ENCODE peak calls at places on chromosomes 16 and 17, in four cellular contexts. J, D, L and P are unnamed samples.

GRCh38 chr17:51764387-51764971 is 394.0 kb downstream of the CA10 start:
- DNase-seq in L (peak), J (peak), D (no peak), P (peak)

GRCh38 chr17:80791758-80792284 is 199.8 kb upstream of the CHMP6 start:
- DNase-seq in L (no peak), J (peak), D (no peak), P (no peak)

GRCh38 chr17:64969046-64969501 is 49.8 kb upstream of the LRRC37A3 start:
- DNase-seq in D (no peak), J (no peak), L (no peak), P (no peak)

GRCh38 chr16:77669057-77669456 is 53.3 kb upstream of the NUDT7 start:
- DNase-seq in J (no peak), D (no peak), L (no peak), P (no peak)

GRCh38 chr16:50010212-50010611 is 14.8 kb upstream of the CNEP1R1 start:
- DNase-seq in L (no peak), J (no peak), D (no peak), P (no peak)

GRCh38 chr17:79933863-79934652 is 94.8 kb upstream of the CBX4 start:
- DNase-seq in D (peak), J (no peak), L (no peak), P (no peak)

GRCh38 chr17:7191571-7192270 is 12.6 kb upstream of the ASGR1 start:
- DNase-seq in L (peak), D (peak), J (no peak), P (peak)

GRCh38 chr16:66946974-66947301 is 11.6 kb downstream of the CES2 start:
- DNase-seq in L (no peak), J (no peak), D (no peak), P (no peak)

GRCh38 chr17:61251939-61252865 is 147.4 kb upstream of the TBX2 start:
- DNase-seq in L (no peak), J (peak), D (peak), P (no peak)

GRCh38 chr17:28041844-28042656 is 427 bp upstream of the NLK start:
- DNase-seq in D (no peak), J (no peak), L (no peak), P (no peak)

GRCh38 chr17:17044846-17045561 is 2.7 kb downstream of the MPRIP start:
- DNase-seq in D (no peak), J (peak), L (no peak), P (peak)

GRCh38 chr17:75764711-75765421 is at the start of gene GALK1:
- DNase-seq in J (peak), L (peak), D (peak), P (peak)

GRCh38 chr17:62064029-62064790 is 868 bp downstream of the MED13 start:
- DNase-seq in L (no peak), J (no peak), D (no peak), P (no peak)

GRCh38 chr17:44134752-44135568 is 6.8 kb upstream of the HROB start:
- DNase-seq in D (no peak), L (no peak), J (no peak), P (no peak)

GRCh38 chr16:61555718-61556441 is 480.4 kb downstream of the CDH8 start:
- DNase-seq in D (no peak), L (no peak), J (no peak), P (no peak)

GRCh38 chr16:54355251-54355650 is 68.7 kb upstream of the IRX3 start:
- DNase-seq in D (no peak), L (no peak), J (peak), P (no peak)

GRCh38 chr16:14015948-14016347 is 55.2 kb upstream of the MRTFB start:
- DNase-seq in L (no peak), J (peak), D (peak), P (no peak)

GRCh38 chr17:74472890-74473289 is 6.5 kb downstream of the CD300A start:
- DNase-seq in J (no peak), L (no peak), D (no peak), P (no peak)

GRCh38 chr16:19881028-19881427 is 3.6 kb downstream of the GPRC5B start:
- DNase-seq in L (no peak), D (no peak), J (no peak), P (no peak)

GRCh38 chr17:82283208-82283749 is 9.8 kb upstream of the CSNK1D start:
- DNase-seq in D (no peak), J (peak), L (no peak), P (no peak)

DNA sequence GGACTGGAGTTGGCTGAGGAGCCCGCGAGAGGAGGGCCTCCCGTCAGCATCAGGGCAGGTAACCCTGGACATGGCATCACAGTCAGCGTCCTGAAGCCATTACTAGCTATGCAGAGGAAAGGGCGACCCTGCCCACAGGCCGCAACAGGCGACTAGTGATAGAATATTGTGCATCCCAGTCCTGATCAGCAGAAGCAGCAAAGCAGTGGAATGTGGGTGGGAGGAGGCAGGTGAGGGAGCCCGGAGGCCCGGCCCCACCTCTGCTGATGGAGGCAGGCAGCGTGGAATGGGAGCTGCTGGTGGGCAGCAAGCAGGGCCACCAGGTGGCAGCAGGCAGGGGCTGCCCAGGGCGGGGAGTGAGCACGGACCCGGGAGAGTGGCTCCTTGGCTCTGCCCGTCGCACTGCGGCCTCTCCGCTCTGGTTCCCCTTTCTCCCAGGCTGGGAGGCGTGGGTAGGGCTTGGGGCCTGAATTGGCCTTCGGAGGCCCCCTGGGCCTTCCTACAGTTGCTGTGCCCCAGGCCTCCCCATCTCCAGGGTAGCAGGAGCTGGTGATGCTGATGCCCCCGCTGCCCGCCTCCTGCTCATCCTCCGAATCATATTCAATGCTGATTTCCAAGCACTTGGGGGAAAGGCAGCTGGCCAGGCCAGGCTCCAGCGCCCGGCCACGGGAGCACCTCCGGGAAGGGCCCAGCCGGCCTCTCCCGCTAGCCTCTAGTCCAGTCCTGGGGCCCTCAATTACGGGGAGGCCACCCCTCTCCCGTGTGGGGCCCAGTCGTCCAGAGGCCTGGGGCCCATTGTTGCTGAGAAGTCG is 20.2 kb downstream of the TSPOAP1 start:
- DNase-seq in D (no peak), L (no peak), J (no peak), P (no peak)
- TF ChIP-seq CTCF in D (peak), L (peak), J (peak), P (peak)

GRCh38 chr16:87190288-87191240 is 126.6 kb downstream of the C16orf95 start:
- DNase-seq in J (no peak), D (no peak), L (no peak), P (no peak)
- TF ChIP-seq CTCF in J (peak), D (no peak), L (peak), P (no peak)

GRCh38 chr16:68493412-68494070 is 45.2 kb upstream of the SMPD3 start:
- DNase-seq in D (no peak), J (no peak), L (no peak), P (no peak)
- TF ChIP-seq CTCF in D (no peak), J (no peak), L (no peak), P (no peak)

DNA sequence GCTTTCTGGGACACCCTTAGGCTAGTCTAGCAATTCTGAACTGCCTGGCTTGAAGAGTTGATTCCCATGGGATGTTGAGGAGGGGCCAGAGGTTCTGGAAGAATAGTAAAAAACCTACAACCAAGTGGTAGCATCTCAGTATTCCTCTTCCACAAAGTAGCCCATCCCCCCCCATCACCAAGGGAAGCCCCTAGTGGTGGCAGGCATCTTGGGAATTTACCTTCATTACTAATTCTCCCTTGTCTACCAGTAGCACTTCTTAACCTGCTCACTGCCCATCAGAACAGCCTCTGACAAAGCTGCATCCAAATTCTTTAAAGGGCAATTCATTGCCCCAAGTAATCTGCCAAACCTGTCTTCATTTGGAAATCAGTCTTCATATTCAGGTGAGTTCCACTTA is 12.8 kb upstream of the RAB11FIP4 start:
- DNase-seq in D (no peak), J (no peak), L (no peak), P (no peak)
- TF ChIP-seq CTCF in D (no peak), J (peak), L (peak), P (no peak)

DNA sequence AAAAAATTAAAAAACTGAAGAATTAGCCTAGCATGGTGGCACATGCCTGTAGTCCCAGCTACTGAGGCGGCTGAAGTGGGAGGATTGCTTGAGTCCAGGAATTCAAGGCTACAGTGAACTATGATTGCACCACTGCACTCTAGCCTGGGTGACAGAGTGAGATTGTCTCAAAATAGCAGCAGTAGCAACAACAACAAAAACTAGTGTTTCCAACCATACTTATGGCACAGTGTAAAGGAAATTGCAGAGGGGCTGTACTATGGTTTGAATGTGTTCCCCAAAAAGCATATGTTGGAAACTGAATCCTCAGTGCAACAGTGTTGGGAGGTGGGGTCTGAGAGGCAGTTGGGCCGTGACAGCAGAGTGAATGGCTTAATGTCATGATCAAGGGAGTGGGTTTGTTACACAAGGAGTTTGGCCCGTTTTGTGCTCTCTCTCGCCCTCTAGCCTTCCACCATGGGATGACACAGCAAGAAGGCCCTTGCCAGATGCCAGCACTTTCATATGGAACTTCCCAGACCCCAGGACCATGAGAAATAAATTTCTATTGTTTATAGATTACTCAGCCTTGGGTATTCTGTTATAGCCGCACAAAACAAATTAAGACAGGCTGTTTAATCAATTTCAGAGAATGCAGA is 70.0 kb downstream of the PGS1 start:
- DNase-seq in D (no peak), J (no peak), L (no peak), P (no peak)
- TF ChIP-seq CTCF in D (peak), J (peak), L (peak), P (peak)

GRCh38 chr16:1073262-1073558 is 663 bp downstream of the SSTR5 start:
- DNase-seq in L (no peak), D (no peak), J (no peak), P (no peak)

GRCh38 chr16:1075546-1075945 is 3.0 kb downstream of the SSTR5 start:
- DNase-seq in D (no peak), L (no peak), J (no peak), P (no peak)

GRCh38 chr16:1072526-1073261 is at the start of gene SSTR5:
- DNase-seq in J (no peak), L (no peak), D (no peak), P (no peak)

GRCh38 chr16:1074379-1074649 is 1.8 kb downstream of the SSTR5 start:
- DNase-seq in D (no peak), L (no peak), J (no peak), P (no peak)

DNA sequence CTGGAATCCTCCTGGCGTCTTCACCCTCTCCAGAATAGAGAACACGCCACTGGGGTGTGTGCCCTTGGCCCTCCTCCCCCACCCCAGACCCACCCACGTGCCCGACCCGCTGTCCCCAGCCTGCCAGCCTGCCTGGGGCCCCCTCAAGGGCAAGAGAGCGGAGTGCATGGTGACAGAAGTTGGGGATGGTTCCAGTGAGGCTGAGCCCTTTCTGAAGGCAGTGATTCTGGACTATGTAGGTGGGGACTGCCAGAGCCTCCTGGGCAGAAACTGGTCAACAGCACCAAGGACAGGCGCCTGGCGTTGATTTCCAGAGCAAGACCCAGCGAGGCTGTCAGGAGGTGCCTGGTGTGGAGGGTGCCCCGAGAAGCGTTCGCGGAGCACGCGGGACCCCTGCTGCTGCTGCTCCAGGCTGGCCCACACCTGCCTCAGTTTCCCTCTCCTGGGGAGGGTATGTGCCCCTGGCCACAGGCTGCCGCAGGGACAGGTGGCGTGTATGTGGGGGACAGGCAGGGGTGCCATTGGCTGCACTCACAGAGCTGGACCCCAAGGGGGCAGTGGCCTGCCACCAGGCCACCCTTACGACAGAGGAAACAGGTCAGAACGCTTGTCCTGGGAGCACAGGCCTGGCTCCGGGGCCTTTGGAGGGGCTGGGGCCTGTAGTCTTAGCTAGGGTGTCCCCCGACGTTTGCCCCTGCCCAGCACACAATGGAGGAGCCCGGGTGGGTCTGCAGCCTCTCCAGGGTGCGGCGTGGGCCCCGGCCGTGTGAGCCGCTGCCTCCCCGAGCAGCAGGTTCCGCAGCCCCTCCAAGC is 1.2 kb downstream of the SSTR5 start:
- DNase-seq in J (no peak), L (no peak), D (no peak), P (no peak)
- TF ChIP-seq CTCF in J (peak), L (peak), D (no peak), P (peak)